ENCODE peak calls at places on chromosomes 7 and 10, in seven cellular contexts. X is IMR-90, Q is H9, L is H1, B is trophoblast cell, A is mesenchymal stem cell, T is mesendoderm. U is an unnamed sample.

GRCh38 chr7:100191775-100192174 is 14.1 kb downstream of the STAG3 start:
- DNase-seq in X (peak; percentile 78), T (no peak), Q (no peak), L (no peak), B (no peak), A (peak; percentile 45), U (no peak)

GRCh38 chr7:70052691-70053090 is 454.4 kb downstream of the AUTS2 start:
- DNase-seq in Q (no peak), L (no peak), X (no peak), A (no peak), B (no peak), T (no peak), U (no peak)

GRCh38 chr10:56370217-56371113 is 9.4 kb upstream of the ZWINT start:
- DNase-seq in T (peak; percentile 70), B (no peak), X (no peak), A (peak; percentile 8), Q (no peak), L (no peak), U (peak; percentile 14)

GRCh38 chr7:158061031-158061630 is 526.5 kb downstream of the PTPRN2 start:
- DNase-seq in X (no peak), Q (no peak), B (no peak), A (no peak), T (no peak), L (no peak), U (no peak)

GRCh38 chr10:69414036-69415018 is 2.4 kb downstream of the TACR2 start:
- DNase-seq in T (no peak), L (no peak), X (no peak), B (no peak), Q (no peak), A (no peak), U (no peak)

GRCh38 chr7:727806-728460 is 852 bp upstream of the PRKAR1B start:
- DNase-seq in Q (no peak), B (no peak), X (peak; percentile 38), L (no peak), A (peak; percentile 37), T (peak; percentile 54), U (no peak)

GRCh38 chr7:46301677-46302076 is 380.6 kb upstream of the IGFBP3 start:
- DNase-seq in L (no peak), A (peak; percentile 20), X (peak; percentile 84), T (no peak), Q (no peak), B (no peak), U (no peak)

GRCh38 chr7:129741743-129742213 is 130.3 kb downstream of the NRF1 start:
- DNase-seq in T (peak; percentile 12), Q (no peak), L (no peak), X (no peak), A (no peak), B (no peak), U (no peak)

GRCh38 chr10:115118346-115118745 is 25.2 kb downstream of the ATRNL1 start:
- DNase-seq in B (no peak), L (no peak), X (no peak), Q (no peak), T (no peak), A (peak; percentile 20), U (no peak)

GRCh38 chr10:123687758-123688157 is 21.6 kb downstream of the GPR26 start:
- DNase-seq in X (no peak), B (no peak), L (no peak), T (peak; percentile 57), Q (peak; percentile 66), A (no peak), U (no peak)

GRCh38 chr10:127990846-127991542 is 84.1 kb downstream of the PTPRE start:
- DNase-seq in A (peak; percentile 90), Q (no peak), X (peak; percentile 76), L (no peak), B (peak; percentile 10), T (no peak), U (no peak)

GRCh38 chr7:118517275-118517674 is 292.8 kb downstream of the ANKRD7 start:
- DNase-seq in Q (no peak), L (no peak), B (no peak), T (peak; percentile 51), A (peak; percentile 31), X (no peak), U (no peak)

GRCh38 chr7:155228459-155228845 is 69.2 kb upstream of the INSIG1 start:
- DNase-seq in A (peak; percentile 17), T (no peak), B (peak; percentile 96), X (peak; percentile 45), Q (no peak), L (no peak), U (no peak)

GRCh38 chr7:94350729-94351128 is 44.0 kb upstream of the COL1A2 start:
- DNase-seq in L (no peak), B (no peak), X (no peak), T (no peak), Q (no peak), A (no peak), U (no peak)
- H3K4ac ChIP-seq in L (no peak overlapping the region), B (no peak overlapping the region), X (no peak overlapping the region), T (no peak overlapping the region), Q (no peak overlapping the region), A (no peak overlapping the region), U (no peak overlapping the region)

DNA sequence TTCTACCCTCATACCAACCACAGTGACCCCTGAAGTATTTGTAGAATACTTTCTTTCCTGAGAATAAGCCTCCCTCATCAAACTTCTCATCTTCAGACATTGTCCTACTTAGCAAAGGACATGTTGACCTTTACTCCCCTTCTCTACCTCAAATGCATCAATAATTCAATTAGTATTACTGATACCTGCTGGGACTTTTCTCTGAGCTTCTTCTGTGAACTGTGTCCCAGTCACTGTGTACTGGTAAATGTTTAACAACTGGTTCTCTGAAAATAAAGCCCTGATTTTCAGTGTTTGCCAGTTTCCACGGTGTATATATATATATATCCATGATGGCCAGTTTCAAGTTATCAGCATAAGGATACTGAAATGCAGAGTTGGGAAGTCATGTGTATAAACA is 12.2 kb downstream of the PANK1 start:
- DNase-seq in B (no peak), X (no peak), T (no peak), A (no peak), L (no peak), Q (no peak), U (no peak)
- H2AK5ac ChIP-seq in B (no peak overlapping the region), X (peak overlapping the region; percentile 70), T (no peak overlapping the region), A (peak overlapping the region; percentile 22), L (no peak overlapping the region), Q (no peak overlapping the region), U (no peak overlapping the region)

DNA sequence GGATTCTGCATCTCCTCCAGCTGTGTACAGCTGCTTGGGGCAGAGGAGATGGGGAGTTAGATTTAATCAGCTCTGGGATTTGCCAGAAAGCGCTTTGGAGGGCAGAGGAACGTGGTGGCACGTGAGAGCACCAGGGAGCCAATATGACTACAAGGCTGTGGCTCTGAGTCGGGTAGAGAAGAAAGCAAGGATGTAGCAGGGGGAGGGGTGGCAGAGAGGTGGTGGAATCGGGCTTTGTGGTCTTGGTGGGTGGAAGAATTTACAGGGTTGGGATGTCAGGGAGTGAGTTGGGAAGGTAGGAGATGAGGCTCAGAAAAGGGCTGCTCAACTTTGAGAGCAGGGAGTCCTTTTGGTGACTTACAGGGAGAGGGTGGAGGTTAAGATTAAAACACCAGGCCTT is 113.6 kb downstream of the CCNY start:
- DNase-seq in B (no peak), Q (no peak), A (no peak), X (no peak), L (no peak), T (no peak), U (no peak)
- H3K4me1 ChIP-seq in B (peaks cover 17% of the 10 kb centered on the region), Q (peaks cover 7% of the 10 kb centered on the region), A (peaks cover 32% of the 10 kb centered on the region), X (peaks cover 46% of the 10 kb centered on the region), L (peaks cover 20% of the 10 kb centered on the region), T (peaks cover 11% of the 10 kb centered on the region), U (peaks cover 27% of the 10 kb centered on the region)

DNA sequence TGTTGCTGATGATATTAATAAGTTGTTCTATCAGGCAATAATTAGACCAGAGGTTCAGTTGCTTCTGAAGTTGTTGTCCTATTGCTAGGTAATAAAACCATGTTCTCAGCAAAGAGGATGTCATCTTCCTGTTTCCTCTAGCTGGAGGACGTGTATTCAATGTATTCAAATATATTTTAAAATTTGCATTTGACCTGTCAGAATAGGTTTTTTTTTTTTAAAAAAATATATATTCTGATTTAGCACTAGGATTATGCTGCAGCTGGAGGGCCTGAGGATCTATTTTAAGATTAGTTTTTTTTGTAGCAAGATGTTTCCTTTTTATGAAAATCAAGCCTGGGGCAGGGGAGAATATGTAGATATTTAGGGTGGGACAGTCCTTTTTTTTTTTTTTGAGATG is 337.1 kb downstream of the FRMD4A start:
- DNase-seq in B (no peak), Q (no peak), T (no peak), L (no peak), A (no peak), X (no peak), U (no peak)
- H3K4ac ChIP-seq in B (no peak overlapping the region), Q (no peak overlapping the region), T (no peak overlapping the region), L (no peak overlapping the region), A (no peak overlapping the region), X (no peak overlapping the region), U (no peak overlapping the region)

GRCh38 chr7:2412587-2413201 is 9.3 kb downstream of the CHST12 start:
- DNase-seq in B (no peak), X (peak; percentile 30), Q (no peak), T (no peak), L (no peak), A (no peak), U (no peak)
- H2AK5ac ChIP-seq in B (no peak overlapping the region), X (no peak overlapping the region), Q (no peak overlapping the region), T (no peak overlapping the region), L (no peak overlapping the region), A (no peak overlapping the region), U (no peak overlapping the region)

GRCh38 chr10:71735709-71736569 is 16.4 kb upstream of the C10orf105 start:
- DNase-seq in A (no peak), T (no peak), Q (no peak), B (no peak), X (no peak), L (no peak), U (no peak)

GRCh38 chr10:71729023-71729649 is 9.6 kb upstream of the C10orf105 start:
- DNase-seq in B (peak; percentile 13), Q (no peak), A (no peak), T (no peak), X (no peak), L (no peak), U (no peak)

GRCh38 chr10:71728218-71728737 is 8.7 kb upstream of the C10orf105 start:
- DNase-seq in T (no peak), Q (no peak), B (no peak), X (no peak), L (no peak), A (no peak), U (no peak)

GRCh38 chr10:71734797-71735196 is 15.2 kb upstream of the C10orf105 start:
- DNase-seq in X (no peak), B (no peak), A (no peak), T (no peak), Q (no peak), L (no peak), U (no peak)

GRCh38 chr10:71731791-71732190 is 12.2 kb upstream of the C10orf105 start:
- DNase-seq in Q (no peak), L (no peak), B (no peak), A (no peak), X (no peak), T (no peak), U (no peak)
- H3K4me1 ChIP-seq in Q (peaks cover 3% of the 10 kb centered on the region), L (peaks cover 9% of the 10 kb centered on the region), B (no peaks in the 10 kb centered on the region), A (no peaks in the 10 kb centered on the region), X (peaks cover 7% of the 10 kb centered on the region), T (no peaks in the 10 kb centered on the region), U (peaks cover 8% of the 10 kb centered on the region)

GRCh38 chr10:120042705-120043104 is 150.2 kb downstream of the SEC23IP start:
- DNase-seq in X (no peak), L (no peak), A (no peak), T (no peak), Q (no peak), B (no peak), U (no peak)
- H3K4ac ChIP-seq in X (no peak overlapping the region), L (no peak overlapping the region), A (no peak overlapping the region), T (no peak overlapping the region), Q (no peak overlapping the region), B (no peak overlapping the region), U (no peak overlapping the region)

U was measured in neuronal stem cell.